ENCODE peak calls at places on chromosomes 12 and 14, in seven cellular contexts. One of them, this sample, is unnamed.
A peak's percentile ranks its signal among the peaks of the same experiment; 100 is the strongest.

GRCh38 chr12:124044809-124045321 is 71.8 kb downstream of the ZNF664 start:
- DNase-seq in suprapubic skin: no peak
- DNase-seq in sigmoid colon: no peak
- DNase-seq in transverse colon: no peak
- DNase-seq in HepG2: no peak
- DNase-seq in H1: no peak
- DNase-seq in GM12878: no peak
- DNase-seq in this sample: no peak

GRCh38 chr12:89393551-89394121 is 41.3 kb upstream of the DUSP6 start:
- DNase-seq in suprapubic skin: no peak
- DNase-seq in H1: no peak
- DNase-seq in sigmoid colon: no peak
- DNase-seq in GM12878: no peak
- DNase-seq in transverse colon: no peak
- DNase-seq in HepG2: no peak
- DNase-seq in this sample: no peak

GRCh38 chr12:31590730-31591307 is at the start of gene DENND5B:
- DNase-seq in GM12878: no peak
- DNase-seq in suprapubic skin: peak; percentile 69
- DNase-seq in sigmoid colon: peak; percentile 89
- DNase-seq in H1: peak; percentile 78
- DNase-seq in HepG2: peak; percentile 50
- DNase-seq in transverse colon: peak; percentile 82
- DNase-seq in this sample: no peak

GRCh38 chr12:6703631-6704030 is 3.0 kb upstream of the PIANP start:
- DNase-seq in HepG2: peak; percentile 31
- DNase-seq in suprapubic skin: no peak
- DNase-seq in H1: peak; percentile 65
- DNase-seq in transverse colon: no peak
- DNase-seq in GM12878: no peak
- DNase-seq in sigmoid colon: no peak
- DNase-seq in this sample: no peak

GRCh38 chr12:23055004-23055403 is 430.0 kb downstream of the ETNK1 start:
- DNase-seq in transverse colon: peak; percentile 8
- DNase-seq in HepG2: peak; percentile 24
- DNase-seq in GM12878: no peak
- DNase-seq in H1: peak; percentile 71
- DNase-seq in sigmoid colon: no peak
- DNase-seq in suprapubic skin: no peak
- DNase-seq in this sample: no peak

GRCh38 chr12:100715976-100716657 is 78.5 kb upstream of the ANO4 start:
- DNase-seq in GM12878: no peak
- DNase-seq in transverse colon: no peak
- DNase-seq in suprapubic skin: no peak
- DNase-seq in HepG2: no peak
- DNase-seq in H1: peak; percentile 67
- DNase-seq in sigmoid colon: no peak
- DNase-seq in this sample: no peak

GRCh38 chr12:65335021-65335714 is 56.7 kb downstream of the MSRB3 start:
- DNase-seq in transverse colon: no peak
- DNase-seq in HepG2: peak; percentile 86
- DNase-seq in suprapubic skin: no peak
- DNase-seq in H1: no peak
- DNase-seq in GM12878: no peak
- DNase-seq in sigmoid colon: peak; percentile 65
- DNase-seq in this sample: no peak

GRCh38 chr14:59419383-59419782 is 45.8 kb downstream of the GPR135 start:
- DNase-seq in HepG2: no peak
- DNase-seq in sigmoid colon: no peak
- DNase-seq in transverse colon: no peak
- DNase-seq in H1: no peak
- DNase-seq in suprapubic skin: no peak
- DNase-seq in GM12878: no peak
- DNase-seq in this sample: no peak

GRCh38 chr14:89695846-89696245 is 258.7 kb downstream of the EFCAB11 start:
- DNase-seq in HepG2: no peak
- DNase-seq in sigmoid colon: no peak
- DNase-seq in GM12878: no peak
- DNase-seq in suprapubic skin: no peak
- DNase-seq in H1: no peak
- DNase-seq in transverse colon: no peak
- DNase-seq in this sample: no peak

GRCh38 chr12:114405199-114405448 is 820 bp downstream of the TBX5 start:
- DNase-seq in suprapubic skin: no peak
- DNase-seq in transverse colon: no peak
- DNase-seq in sigmoid colon: no peak
- DNase-seq in HepG2: no peak
- DNase-seq in H1: no peak
- DNase-seq in GM12878: no peak
- DNase-seq in this sample: no peak

GRCh38 chr12:47383942-47384341 is 304.2 kb upstream of the AMIGO2 start:
- DNase-seq in suprapubic skin: no peak
- DNase-seq in sigmoid colon: no peak
- DNase-seq in GM12878: no peak
- DNase-seq in H1: no peak
- DNase-seq in HepG2: no peak
- DNase-seq in transverse colon: no peak
- DNase-seq in this sample: no peak

GRCh38 chr14:23569443-23570151 is 2.0 kb upstream of the AP1G2 start:
- DNase-seq in sigmoid colon: peak; percentile 32
- DNase-seq in transverse colon: no peak
- DNase-seq in HepG2: peak; percentile 84
- DNase-seq in H1: no peak
- DNase-seq in suprapubic skin: peak; percentile 62
- DNase-seq in GM12878: no peak
- DNase-seq in this sample: no peak

GRCh38 chr14:68680541-68681051 is 112.3 kb downstream of the ZFP36L1 start:
- DNase-seq in GM12878: no peak
- DNase-seq in HepG2: no peak
- DNase-seq in sigmoid colon: peak; percentile 73
- DNase-seq in H1: no peak
- DNase-seq in transverse colon: no peak
- DNase-seq in suprapubic skin: peak; percentile 81
- DNase-seq in this sample: no peak

GRCh38 chr12:78871566-78871965 is 7.0 kb downstream of the SYT1 start:
- DNase-seq in HepG2: no peak
- DNase-seq in sigmoid colon: no peak
- DNase-seq in suprapubic skin: no peak
- DNase-seq in H1: no peak
- DNase-seq in GM12878: no peak
- DNase-seq in transverse colon: no peak
- DNase-seq in this sample: no peak

GRCh38 chr12:115223322-115223721 is 539.3 kb upstream of the TBX3 start:
- DNase-seq in GM12878: no peak
- DNase-seq in sigmoid colon: no peak
- DNase-seq in H1: no peak
- DNase-seq in suprapubic skin: no peak
- DNase-seq in HepG2: peak; percentile 14
- DNase-seq in transverse colon: no peak
- DNase-seq in this sample: no peak

GRCh38 chr14:55043528-55043927 is 7.9 kb upstream of the MAPK1IP1L start:
- DNase-seq in suprapubic skin: no peak
- DNase-seq in sigmoid colon: no peak
- DNase-seq in transverse colon: no peak
- DNase-seq in HepG2: no peak
- DNase-seq in GM12878: no peak
- DNase-seq in H1: no peak
- DNase-seq in this sample: no peak

GRCh38 chr14:56423591-56423991 is 156.0 kb upstream of the TMEM260 start:
- DNase-seq in suprapubic skin: no peak
- DNase-seq in HepG2: no peak
- DNase-seq in sigmoid colon: no peak
- DNase-seq in GM12878: no peak
- DNase-seq in transverse colon: no peak
- DNase-seq in H1: no peak
- DNase-seq in this sample: no peak

GRCh38 chr12:58750484-58750883 is 169.8 kb downstream of the LRIG3 start:
- DNase-seq in transverse colon: no peak
- DNase-seq in suprapubic skin: no peak
- DNase-seq in HepG2: no peak
- DNase-seq in GM12878: no peak
- DNase-seq in sigmoid colon: no peak
- DNase-seq in H1: no peak
- DNase-seq in this sample: no peak

GRCh38 chr14:87430810-87431209 is 562.2 kb downstream of the GALC start:
- DNase-seq in sigmoid colon: no peak
- DNase-seq in GM12878: no peak
- DNase-seq in suprapubic skin: no peak
- DNase-seq in transverse colon: no peak
- DNase-seq in H1: no peak
- DNase-seq in HepG2: peak; percentile 21
- DNase-seq in this sample: no peak

GRCh38 chr14:101960225-101960624 is 4.1 kb upstream of the DYNC1H1 start:
- DNase-seq in suprapubic skin: no peak
- DNase-seq in H1: peak; percentile 60
- DNase-seq in sigmoid colon: no peak
- DNase-seq in HepG2: peak; percentile 40
- DNase-seq in transverse colon: no peak
- DNase-seq in GM12878: no peak
- DNase-seq in this sample: no peak

GRCh38 chr12:26606911-26607310 is 226.1 kb downstream of the ITPR2 start:
- DNase-seq in GM12878: no peak
- DNase-seq in transverse colon: no peak
- DNase-seq in suprapubic skin: no peak
- DNase-seq in H1: no peak
- DNase-seq in sigmoid colon: no peak
- DNase-seq in HepG2: no peak
- DNase-seq in this sample: no peak

GRCh38 chr14:54722791-54723432 is 156.0 kb downstream of the SAMD4A start:
- DNase-seq in GM12878: no peak
- DNase-seq in transverse colon: no peak
- DNase-seq in sigmoid colon: no peak
- DNase-seq in H1: no peak
- DNase-seq in HepG2: peak; percentile 28
- DNase-seq in suprapubic skin: no peak
- DNase-seq in this sample: no peak

GRCh38 chr12:67471810-67472209 is 176.7 kb upstream of the DYRK2 start:
- DNase-seq in H1: no peak
- DNase-seq in suprapubic skin: no peak
- DNase-seq in GM12878: no peak
- DNase-seq in sigmoid colon: no peak
- DNase-seq in transverse colon: no peak
- DNase-seq in HepG2: no peak
- DNase-seq in this sample: no peak
- TF ChIP-seq CTCF in H1: no peak
- TF ChIP-seq CTCF in suprapubic skin: no peak
- TF ChIP-seq CTCF in GM12878: no peak
- TF ChIP-seq CTCF in sigmoid colon: no peak
- TF ChIP-seq CTCF in transverse colon: no peak
- TF ChIP-seq CTCF in HepG2: no peak
- TF ChIP-seq CTCF in this sample: no peak

GRCh38 chr12:122945047-122945592 is 21.1 kb downstream of the ABCB9 start:
- DNase-seq in HepG2: no peak
- DNase-seq in transverse colon: no peak
- DNase-seq in H1: no peak
- DNase-seq in GM12878: no peak
- DNase-seq in sigmoid colon: no peak
- DNase-seq in suprapubic skin: no peak
- DNase-seq in this sample: no peak

GRCh38 chr12:122944588-122944987 is 21.7 kb downstream of the ABCB9 start:
- DNase-seq in sigmoid colon: no peak
- DNase-seq in GM12878: no peak
- DNase-seq in suprapubic skin: no peak
- DNase-seq in H1: no peak
- DNase-seq in transverse colon: peak; percentile 36
- DNase-seq in HepG2: peak; percentile 33
- DNase-seq in this sample: no peak

GRCh38 chr12:122947352-122947792 is 18.9 kb downstream of the ABCB9 start:
- DNase-seq in transverse colon: peak; percentile 72
- DNase-seq in H1: no peak
- DNase-seq in GM12878: no peak
- DNase-seq in sigmoid colon: no peak
- DNase-seq in HepG2: no peak
- DNase-seq in suprapubic skin: peak; percentile 87
- DNase-seq in this sample: no peak

GRCh38 chr12:122948605-122949004 is 17.7 kb downstream of the ABCB9 start:
- DNase-seq in transverse colon: no peak
- DNase-seq in H1: no peak
- DNase-seq in suprapubic skin: no peak
- DNase-seq in sigmoid colon: no peak
- DNase-seq in GM12878: no peak
- DNase-seq in HepG2: no peak
- DNase-seq in this sample: no peak

DNA sequence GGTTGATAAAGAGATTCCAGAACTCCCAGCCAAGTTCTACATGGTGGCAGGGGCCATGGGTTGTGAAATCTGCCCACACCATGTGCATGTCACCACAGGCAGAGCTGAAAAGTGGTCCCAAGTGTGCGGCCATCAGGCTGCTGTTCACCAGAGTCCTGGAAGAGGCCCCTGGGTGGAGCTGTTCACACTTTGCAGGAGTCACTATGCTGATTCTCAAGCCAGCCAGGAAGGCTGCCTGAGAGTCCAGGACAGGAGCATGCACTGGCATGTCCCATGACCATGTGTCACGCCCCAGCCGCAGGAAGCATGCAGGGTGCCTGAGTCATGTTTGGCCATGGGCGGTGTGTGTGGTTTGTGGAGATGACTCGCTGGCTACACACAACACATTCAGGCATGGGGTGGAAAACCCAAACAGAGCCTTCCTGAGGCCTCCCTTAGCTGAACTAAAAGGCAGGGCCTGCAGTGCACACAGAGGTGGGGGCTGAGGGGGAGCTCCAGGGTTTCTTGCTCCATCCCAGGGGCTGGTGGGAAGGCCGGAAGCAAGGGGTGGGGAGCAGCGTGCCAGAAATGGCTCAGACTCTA is 19.5 kb downstream of the ABCB9 start:
- DNase-seq in suprapubic skin: peak; percentile 98
- DNase-seq in sigmoid colon: peak; percentile 94
- DNase-seq in GM12878: peak; percentile 59
- DNase-seq in HepG2: peak; percentile 85
- DNase-seq in H1: no peak
- DNase-seq in transverse colon: peak; percentile 88
- DNase-seq in this sample: peak; percentile 96
- TF ChIP-seq POLR2AphosphoS5 in suprapubic skin: peak; percentile 99
- TF ChIP-seq POLR2AphosphoS5 in sigmoid colon: peak; percentile 71
- TF ChIP-seq POLR2AphosphoS5 in GM12878: no peak
- TF ChIP-seq POLR2AphosphoS5 in HepG2: no peak
- TF ChIP-seq POLR2AphosphoS5 in H1: no peak
- TF ChIP-seq POLR2AphosphoS5 in transverse colon: peak; percentile 73
- TF ChIP-seq POLR2AphosphoS5 in this sample: peak; percentile 55

DNA sequence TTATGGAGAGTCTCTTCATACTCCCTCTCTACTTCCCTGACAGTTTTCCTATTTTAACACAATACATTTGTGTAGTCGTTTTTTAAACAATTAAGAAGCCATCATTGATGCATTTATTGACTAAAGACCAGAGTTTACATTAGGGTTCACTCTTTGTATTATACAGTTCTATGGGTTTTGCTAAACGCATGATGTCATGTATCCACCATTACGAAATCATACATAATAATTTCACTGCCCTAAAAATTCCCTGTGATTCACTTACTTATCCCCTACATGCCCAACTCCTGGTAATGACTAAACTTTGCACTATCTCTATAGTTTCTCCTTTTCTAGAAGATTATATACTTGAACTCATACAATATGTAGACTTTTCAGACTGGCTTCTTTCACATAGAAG is 1016.5 kb upstream of the FOXG1 start:
- DNase-seq in GM12878: no peak
- DNase-seq in HepG2: no peak
- DNase-seq in H1: no peak
- DNase-seq in transverse colon: no peak
- DNase-seq in sigmoid colon: no peak
- DNase-seq in suprapubic skin: no peak
- DNase-seq in this sample: no peak
- TF ChIP-seq EP300 in GM12878: no peak
- TF ChIP-seq EP300 in HepG2: no peak
- TF ChIP-seq EP300 in H1: no peak
- TF ChIP-seq EP300 in transverse colon: no peak
- TF ChIP-seq EP300 in sigmoid colon: no peak
- TF ChIP-seq EP300 in suprapubic skin: no peak
- TF ChIP-seq EP300 in this sample: no peak

GRCh38 chr14:97218713-97219355 is 421.7 kb downstream of the VRK1 start:
- DNase-seq in HepG2: no peak
- DNase-seq in sigmoid colon: no peak
- DNase-seq in transverse colon: no peak
- DNase-seq in GM12878: no peak
- DNase-seq in suprapubic skin: no peak
- DNase-seq in H1: peak; percentile 78
- DNase-seq in this sample: peak; percentile 53
- TF ChIP-seq CTCF in HepG2: no peak
- TF ChIP-seq CTCF in sigmoid colon: no peak
- TF ChIP-seq CTCF in transverse colon: no peak
- TF ChIP-seq CTCF in GM12878: no peak
- TF ChIP-seq CTCF in suprapubic skin: no peak
- TF ChIP-seq CTCF in H1: peak; percentile 26
- TF ChIP-seq CTCF in this sample: no peak

This sample was measured in esophagus muscularis mucosa.